ENCODE peak calls at places on chromosomes 13 and 19, in seven cellular contexts. X, D, A, P, V, F and G are unnamed samples.

GRCh38 chr13:60431108-60431700 is 34.2 kb downstream of the TDRD3 start:
- DNase-seq in D (peak; percentile 36), F (peak; percentile 61), P (no peak), X (peak; percentile 46), A (peak; percentile 16), V (peak; percentile 47), G (peak; percentile 4)

GRCh38 chr13:79442706-79443105 is 36.7 kb upstream of the RBM26 start:
- DNase-seq in X (no peak), F (no peak), P (no peak), A (no peak), D (no peak), V (no peak), G (no peak)

GRCh38 chr13:112104873-112105234 is 37.9 kb downstream of the SOX1 start:
- DNase-seq in X (no peak), P (no peak), F (no peak), D (no peak), A (no peak), V (no peak), G (no peak)

GRCh38 chr19:19223060-19223459 is 11.3 kb downstream of the NCAN start:
- DNase-seq in D (no peak), A (no peak), X (no peak), F (no peak), V (no peak), P (no peak), G (no peak)

GRCh38 chr19:51531349-51532315 is at the start of gene SIGLEC6:
- DNase-seq in D (no peak), F (peak; percentile 25), V (no peak), X (no peak), P (no peak), A (no peak), G (no peak)

GRCh38 chr19:48498922-48499321 is 12.7 kb downstream of the LMTK3 start:
- DNase-seq in A (no peak), D (peak; percentile 74), V (no peak), X (no peak), P (no peak), F (no peak), G (no peak)

GRCh38 chr13:77019756-77020155 is 7.2 kb downstream of the FBXL3 start:
- DNase-seq in P (no peak), V (no peak), F (no peak), D (no peak), X (no peak), A (no peak), G (no peak)

GRCh38 chr13:30551194-30551593 is 66.5 kb upstream of the USPL1 start:
- DNase-seq in V (peak; percentile 29), D (peak; percentile 21), F (no peak), P (no peak), A (no peak), X (peak; percentile 26), G (peak; percentile 75)

GRCh38 chr19:35822579-35822978 is 9.9 kb upstream of the PRODH2 start:
- DNase-seq in P (no peak), F (no peak), A (peak; percentile 46), V (no peak), D (no peak), X (no peak), G (no peak)

GRCh38 chr13:98900442-98900841 is 77.4 kb downstream of the DOCK9 start:
- DNase-seq in F (no peak), X (no peak), V (no peak), A (no peak), P (no peak), D (no peak), G (no peak)

GRCh38 chr13:42894765-42895181 is 97.3 kb downstream of the EPSTI1 start:
- DNase-seq in X (no peak), A (no peak), V (no peak), D (peak; percentile 35), F (no peak), P (no peak), G (no peak)
- TF ChIP-seq JUND in X (no peak), A (no peak), V (no peak), D (no peak), F (no peak), P (no peak), G (no peak)

DNA sequence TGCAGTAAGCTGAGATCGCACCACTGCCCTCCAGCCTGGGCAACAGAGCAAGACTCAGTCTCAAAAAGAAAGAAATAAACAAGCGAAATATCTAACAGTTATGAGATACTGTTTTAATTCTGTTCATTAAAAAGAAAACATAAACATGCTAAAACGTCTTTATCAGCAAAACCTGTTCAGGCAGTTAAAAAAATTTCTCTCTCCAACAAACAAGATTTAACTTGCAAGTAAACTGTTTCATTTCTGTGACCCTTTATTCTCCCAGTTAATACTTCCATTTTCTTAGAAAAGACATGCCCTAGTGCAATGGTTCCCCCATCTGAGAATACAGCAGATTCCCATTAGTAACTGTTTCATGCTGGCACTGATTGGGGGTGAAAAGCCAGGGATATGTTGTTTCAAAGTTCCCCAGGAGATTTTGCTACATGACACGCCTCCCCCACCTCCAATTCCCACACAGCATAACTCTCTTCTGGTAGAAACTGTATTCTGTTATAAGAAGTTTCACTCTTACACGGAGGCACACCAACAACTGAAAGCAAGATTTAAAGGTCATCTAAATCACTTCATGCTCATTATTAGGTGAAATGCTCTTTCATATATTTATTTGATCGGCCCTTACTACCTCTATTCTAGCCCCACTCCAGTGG is 24.4 kb downstream of the ELF1 start:
- DNase-seq in P (no peak), D (no peak), V (no peak), X (no peak), A (no peak), F (no peak), G (no peak)
- TF ChIP-seq JUND in P (no peak), D (no peak), V (no peak), X (no peak), A (no peak), F (no peak), G (no peak)

DNA sequence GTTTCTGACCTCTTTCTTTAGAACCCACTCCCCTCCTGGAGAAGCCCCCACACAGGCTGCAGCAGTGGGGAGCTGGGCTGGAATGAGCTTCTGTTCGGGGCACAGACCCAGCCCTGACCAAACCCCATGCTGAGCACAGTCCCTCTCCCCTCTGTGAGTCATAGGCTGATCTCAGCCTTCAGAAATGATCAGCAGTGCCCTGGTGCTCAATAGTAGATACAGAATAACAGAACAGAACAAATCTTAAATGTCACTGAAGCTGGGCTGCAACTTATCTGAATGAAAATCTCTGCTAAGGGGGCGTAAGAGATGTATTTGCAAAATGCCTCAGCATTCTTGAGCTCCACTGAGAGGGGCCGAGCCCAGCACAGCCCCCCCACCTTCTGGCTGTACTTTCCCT is 10.0 kb downstream of the ZNF665 start:
- DNase-seq in X (no peak), D (no peak), F (no peak), P (no peak), A (no peak), V (no peak), G (no peak)
- TF ChIP-seq JUND in X (no peak), D (peak; percentile 70), F (no peak), P (no peak), A (no peak), V (no peak), G (no peak)

DNA sequence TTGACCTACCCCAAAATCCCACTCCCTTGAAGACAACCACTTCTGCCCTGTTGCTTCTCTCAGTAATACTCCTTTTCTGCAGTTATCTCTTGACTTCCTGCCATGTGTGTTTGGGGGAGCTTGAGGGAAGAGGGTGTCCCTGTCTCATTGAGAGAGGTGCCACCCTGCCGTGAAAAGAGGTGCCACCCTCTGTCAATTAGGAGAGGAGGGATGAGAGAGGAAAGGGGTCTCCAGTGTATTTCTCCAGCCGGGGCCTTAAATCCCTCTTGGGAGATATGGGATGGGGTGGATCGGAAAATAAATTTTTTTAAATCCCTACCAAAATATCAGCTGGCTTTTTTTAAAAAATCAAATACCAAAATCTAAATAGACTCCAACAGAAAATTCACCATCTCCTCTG is 16.5 kb downstream of the PLD3 start:
- DNase-seq in X (no peak), D (peak; percentile 26), F (no peak), A (no peak), V (no peak), P (no peak), G (no peak)
- TF ChIP-seq JUND in X (no peak), D (no peak), F (no peak), A (no peak), V (no peak), P (no peak), G (no peak)

GRCh38 chr19:33350538-33351309 is 22.8 kb upstream of the CEBPG start:
- DNase-seq in F (no peak), A (no peak), P (no peak), X (no peak), D (no peak), V (no peak), G (no peak)

GRCh38 chr19:33349319-33350289 is 23.9 kb upstream of the CEBPG start:
- DNase-seq in F (no peak), X (no peak), P (no peak), D (no peak), A (no peak), V (peak; percentile 16), G (no peak)

GRCh38 chr19:33359581-33359980 is 13.9 kb upstream of the CEBPG start:
- DNase-seq in A (no peak), V (no peak), F (no peak), X (no peak), P (no peak), D (no peak), G (no peak)

GRCh38 chr19:33358408-33358807 is 15.1 kb upstream of the CEBPG start:
- DNase-seq in F (no peak), D (no peak), A (no peak), P (no peak), V (no peak), X (no peak), G (no peak)

GRCh38 chr19:33355535-33355934 is 18.0 kb upstream of the CEBPG start:
- DNase-seq in A (no peak), V (no peak), X (no peak), P (no peak), F (no peak), D (no peak), G (no peak)
- TF ChIP-seq JUND in A (no peak), V (no peak), X (no peak), P (no peak), F (no peak), D (no peak), G (no peak)

DNA sequence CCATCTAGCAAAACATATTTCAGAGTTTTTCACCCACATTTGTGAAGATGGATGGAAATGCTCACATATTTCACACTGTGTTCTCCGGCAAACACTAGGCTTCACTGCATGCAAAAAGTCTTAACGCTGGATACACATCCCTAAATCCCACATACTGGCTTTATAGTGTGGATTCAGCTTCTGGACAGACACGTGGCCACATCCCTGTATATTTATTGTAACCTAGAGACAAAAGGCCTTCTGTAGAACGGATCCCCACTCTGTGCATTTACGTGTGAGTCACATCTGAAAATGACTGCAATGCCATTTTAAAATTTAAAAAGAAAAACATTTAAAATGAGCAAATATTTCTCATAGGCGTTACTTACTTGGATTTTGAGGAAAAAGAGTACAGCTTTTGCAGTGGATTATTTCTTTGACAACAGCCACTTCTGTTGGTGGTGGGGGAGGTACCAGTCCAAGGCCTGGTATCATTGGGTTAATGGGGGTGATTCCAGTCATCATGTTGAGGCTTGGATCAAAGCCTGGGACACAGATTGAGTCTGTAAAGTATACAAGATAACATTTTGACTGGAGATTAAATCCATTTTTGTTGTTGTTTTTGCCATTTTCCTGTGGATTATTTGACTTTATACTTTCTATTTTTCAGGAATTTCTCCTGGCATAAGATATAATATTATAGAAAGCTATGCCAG is 337.7 kb downstream of the DNAJC15 start:
- DNase-seq in V (no peak), X (no peak), F (no peak), D (no peak), A (no peak), P (no peak), G (no peak)
- TF ChIP-seq JUND in V (no peak), X (no peak), F (no peak), D (no peak), A (no peak), P (no peak), G (no peak)